ENCODE peak calls at places on chromosomes 4 and X, in five cellular contexts. One of them, this sample, is unnamed.

GRCh38 chr4:20248155-20248558 is 3.5 kb upstream of the SLIT2 start:
- DNase-seq in activated T-cell treated with anti-CD3 and anti-CD28 coated beads, Interleukin-2, amount 50 U/mL, for 24 hours: no peak
- DNase-seq in sciatic nerve: no peak
- DNase-seq in NCI-H187 treated with DMSO at 0.1 percent for 48 hours: no peak
- DNase-seq in activated naive CD4-positive, alpha-beta T cell treated with anti-CD3 and anti-CD28 coated beads, Interleukin-2, amount 50 U/mL, for 72 hours: no peak
- DNase-seq in this sample: peak; percentile 91

GRCh38 chr4:152348670-152349069 is 187.2 kb downstream of the FBXW7 start:
- DNase-seq in NCI-H187 treated with DMSO at 0.1 percent for 48 hours: no peak
- DNase-seq in activated naive CD4-positive, alpha-beta T cell treated with anti-CD3 and anti-CD28 coated beads, Interleukin-2, amount 50 U/mL, for 72 hours: no peak
- DNase-seq in activated T-cell treated with anti-CD3 and anti-CD28 coated beads, Interleukin-2, amount 50 U/mL, for 24 hours: no peak
- DNase-seq in sciatic nerve: no peak
- DNase-seq in this sample: no peak

GRCh38 chrX:130994671-130995070 is 63.5 kb upstream of the ARHGAP36 start:
- DNase-seq in NCI-H187 treated with DMSO at 0.1 percent for 48 hours: no peak
- DNase-seq in activated naive CD4-positive, alpha-beta T cell treated with anti-CD3 and anti-CD28 coated beads, Interleukin-2, amount 50 U/mL, for 72 hours: no peak
- DNase-seq in activated T-cell treated with anti-CD3 and anti-CD28 coated beads, Interleukin-2, amount 50 U/mL, for 24 hours: no peak
- DNase-seq in sciatic nerve: no peak
- DNase-seq in this sample: peak; percentile 0

GRCh38 chr4:119692001-119692400 is 63.4 kb upstream of the PDE5A start:
- DNase-seq in activated naive CD4-positive, alpha-beta T cell treated with anti-CD3 and anti-CD28 coated beads, Interleukin-2, amount 50 U/mL, for 72 hours: no peak
- DNase-seq in sciatic nerve: no peak
- DNase-seq in NCI-H187 treated with DMSO at 0.1 percent for 48 hours: no peak
- DNase-seq in activated T-cell treated with anti-CD3 and anti-CD28 coated beads, Interleukin-2, amount 50 U/mL, for 24 hours: no peak
- DNase-seq in this sample: peak; percentile 42

GRCh38 chrX:71550578-71550977 is 17.7 kb downstream of the OGT start:
- DNase-seq in sciatic nerve: no peak
- DNase-seq in NCI-H187 treated with DMSO at 0.1 percent for 48 hours: no peak
- DNase-seq in activated T-cell treated with anti-CD3 and anti-CD28 coated beads, Interleukin-2, amount 50 U/mL, for 24 hours: no peak
- DNase-seq in activated naive CD4-positive, alpha-beta T cell treated with anti-CD3 and anti-CD28 coated beads, Interleukin-2, amount 50 U/mL, for 72 hours: no peak
- DNase-seq in this sample: no peak

GRCh38 chr4:103786014-103786413 is 66.2 kb upstream of the TACR3 start:
- DNase-seq in NCI-H187 treated with DMSO at 0.1 percent for 48 hours: no peak
- DNase-seq in sciatic nerve: no peak
- DNase-seq in activated naive CD4-positive, alpha-beta T cell treated with anti-CD3 and anti-CD28 coated beads, Interleukin-2, amount 50 U/mL, for 72 hours: no peak
- DNase-seq in activated T-cell treated with anti-CD3 and anti-CD28 coated beads, Interleukin-2, amount 50 U/mL, for 24 hours: no peak
- DNase-seq in this sample: peak; percentile 37

GRCh38 chrX:66676413-66676812 is 37.5 kb upstream of the EDA2R start:
- DNase-seq in activated naive CD4-positive, alpha-beta T cell treated with anti-CD3 and anti-CD28 coated beads, Interleukin-2, amount 50 U/mL, for 72 hours: no peak
- DNase-seq in NCI-H187 treated with DMSO at 0.1 percent for 48 hours: no peak
- DNase-seq in activated T-cell treated with anti-CD3 and anti-CD28 coated beads, Interleukin-2, amount 50 U/mL, for 24 hours: no peak
- DNase-seq in sciatic nerve: no peak
- DNase-seq in this sample: peak; percentile 78

GRCh38 chrX:149571770-149572169 is 15.5 kb downstream of the MAGEA9B start:
- DNase-seq in sciatic nerve: no peak
- DNase-seq in activated naive CD4-positive, alpha-beta T cell treated with anti-CD3 and anti-CD28 coated beads, Interleukin-2, amount 50 U/mL, for 72 hours: no peak
- DNase-seq in NCI-H187 treated with DMSO at 0.1 percent for 48 hours: no peak
- DNase-seq in activated T-cell treated with anti-CD3 and anti-CD28 coated beads, Interleukin-2, amount 50 U/mL, for 24 hours: no peak
- DNase-seq in this sample: no peak